ENCODE peak calls at places on chromosome 22, in five cellular contexts. O is heart right ventricle, J is GM12864, M is transverse colon, S is fibroblast of mammary gland. Q is an unnamed sample.

GRCh38 chr22:22450343-22450839 is 58.2 kb downstream of the ZNF280B start:
- DNase-seq in O (peak), M (peak), S (peak), J (peak), Q (peak)

GRCh38 chr22:27853404-27853803 is 51.8 kb upstream of the MN1 start:
- DNase-seq in J (no peak), O (no peak), M (no peak), S (peak), Q (no peak)

GRCh38 chr22:44363214-44363979 is 50.6 kb upstream of the SHISAL1 start:
- DNase-seq in J (no peak), O (peak), M (peak), S (peak), Q (peak)

GRCh38 chr22:44097263-44098020 is 73.3 kb downstream of the PARVB start:
- DNase-seq in J (no peak), O (no peak), M (no peak), S (no peak), Q (no peak)

GRCh38 chr22:50696799-50697561 is 24.4 kb downstream of the SHANK3 start:
- DNase-seq in J (no peak), S (no peak), M (no peak), O (no peak), Q (peak)

GRCh38 chr22:27129266-27129665 is 471.9 kb downstream of the MIAT start:
- DNase-seq in M (no peak), O (no peak), J (no peak), S (peak), Q (no peak)

GRCh38 chr22:27799334-27800249 is 2.0 kb downstream of the MN1 start:
- DNase-seq in J (no peak), M (no peak), O (no peak), S (no peak), Q (peak)

GRCh38 chr22:41256898-41257260 is 16.1 kb upstream of the CHADL start:
- DNase-seq in J (no peak), O (no peak), S (no peak), M (no peak), Q (no peak)

GRCh38 chr22:22851969-22852368 is 35.6 kb upstream of the IGLL5 start:
- DNase-seq in O (no peak), J (no peak), M (no peak), S (no peak), Q (no peak)

GRCh38 chr22:25953276-25953675 is 211.3 kb downstream of the MYO18B start:
- DNase-seq in M (no peak), J (no peak), S (no peak), O (no peak), Q (no peak)

GRCh38 chr22:30561402-30562154 is 12.9 kb downstream of the GAL3ST1 start:
- DNase-seq in M (no peak), S (no peak), J (no peak), O (no peak), Q (no peak)

GRCh38 chr22:26529345-26529744 is 17.1 kb upstream of the TFIP11 start:
- DNase-seq in O (no peak), J (no peak), M (no peak), S (peak), Q (peak)

GRCh38 chr22:36544107-36544620 is 15.2 kb upstream of the EIF3D start:
- DNase-seq in S (peak), M (no peak), O (no peak), J (no peak), Q (no peak)

GRCh38 chr22:44442186-44442465 is 55.9 kb downstream of the RTL6 start:
- DNase-seq in O (no peak), J (no peak), S (no peak), M (no peak), Q (no peak)

GRCh38 chr22:22720201-22720723 is 75.8 kb downstream of the GGTLC2 start:
- DNase-seq in O (no peak), J (peak), S (peak), M (peak), Q (no peak)

GRCh38 chr22:22955866-22956535 is 68.4 kb downstream of the IGLL5 start:
- DNase-seq in S (peak), J (peak), O (peak), M (peak), Q (peak)

GRCh38 chr22:33302049-33302545 is 243.9 kb upstream of the SYN3 start:
- DNase-seq in M (peak), S (peak), O (peak), J (peak), Q (peak)

GRCh38 chr22:26852176-26852575 is 194.8 kb downstream of the MIAT start:
- DNase-seq in S (no peak), M (no peak), O (no peak), J (no peak), Q (no peak)

GRCh38 chr22:48228468-48228867 is 1466.0 kb downstream of the TBC1D22A start:
- DNase-seq in O (no peak), S (no peak), J (no peak), M (no peak), Q (no peak)

GRCh38 chr22:27628891-27629631 is 172.5 kb downstream of the MN1 start:
- DNase-seq in O (no peak), M (no peak), S (no peak), J (no peak), Q (no peak)

GRCh38 chr22:42820075-42820763 is 36.9 kb downstream of the ARFGAP3 start:
- DNase-seq in J (no peak), M (no peak), O (no peak), S (peak), Q (no peak)

GRCh38 chr22:46090631-46091201 is 59.6 kb upstream of the PPARA start:
- DNase-seq in J (no peak), O (no peak), M (no peak), S (peak), Q (peak)

GRCh38 chr22:46090051-46090591 is 60.2 kb upstream of the PPARA start:
- DNase-seq in S (peak), O (peak), J (no peak), M (peak), Q (peak)

GRCh38 chr22:46088541-46089311 is 61.6 kb upstream of the PPARA start:
- DNase-seq in M (no peak), J (no peak), O (peak), S (peak), Q (peak)

GRCh38 chr22:46087816-46088277 is 62.5 kb upstream of the PPARA start:
- DNase-seq in S (peak), O (peak), J (no peak), M (peak), Q (peak)

DNA sequence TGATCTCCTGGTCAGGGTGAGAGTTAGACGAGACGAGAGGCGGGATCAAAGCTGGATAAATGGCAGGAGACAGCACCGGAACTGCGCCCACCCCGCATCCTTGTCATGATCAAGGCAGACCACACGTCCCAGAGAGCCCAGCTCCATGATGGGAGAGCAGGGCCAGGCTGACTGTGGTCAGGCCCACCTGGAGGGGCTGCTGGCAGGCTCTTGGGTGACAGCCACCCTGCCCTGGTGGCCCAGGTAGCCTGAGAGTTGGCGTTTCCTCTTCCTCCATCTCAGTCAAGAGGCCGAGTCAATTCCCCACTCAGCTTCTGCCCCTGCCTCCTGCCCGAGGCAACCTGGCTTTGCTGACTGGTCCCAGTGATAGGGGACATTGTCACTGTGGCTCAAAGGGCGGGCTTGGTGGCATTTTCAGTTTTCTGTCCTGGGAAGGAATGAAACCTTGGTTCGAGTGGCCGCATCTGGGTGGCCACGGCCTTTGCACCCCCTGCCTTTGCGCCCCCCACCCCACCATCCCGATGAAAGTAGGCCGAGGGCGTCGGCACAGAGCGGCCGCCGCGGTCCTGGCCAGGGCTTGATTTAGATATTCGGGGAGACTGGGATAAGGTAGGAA is 60.8 kb upstream of the PPARA start:
- DNase-seq in J (no peak), M (peak), S (no peak), O (no peak), Q (peak)
- H3K4me3 ChIP-seq in J (no peak), M (no peak), S (peak), O (peak), Q (no peak)

DNA sequence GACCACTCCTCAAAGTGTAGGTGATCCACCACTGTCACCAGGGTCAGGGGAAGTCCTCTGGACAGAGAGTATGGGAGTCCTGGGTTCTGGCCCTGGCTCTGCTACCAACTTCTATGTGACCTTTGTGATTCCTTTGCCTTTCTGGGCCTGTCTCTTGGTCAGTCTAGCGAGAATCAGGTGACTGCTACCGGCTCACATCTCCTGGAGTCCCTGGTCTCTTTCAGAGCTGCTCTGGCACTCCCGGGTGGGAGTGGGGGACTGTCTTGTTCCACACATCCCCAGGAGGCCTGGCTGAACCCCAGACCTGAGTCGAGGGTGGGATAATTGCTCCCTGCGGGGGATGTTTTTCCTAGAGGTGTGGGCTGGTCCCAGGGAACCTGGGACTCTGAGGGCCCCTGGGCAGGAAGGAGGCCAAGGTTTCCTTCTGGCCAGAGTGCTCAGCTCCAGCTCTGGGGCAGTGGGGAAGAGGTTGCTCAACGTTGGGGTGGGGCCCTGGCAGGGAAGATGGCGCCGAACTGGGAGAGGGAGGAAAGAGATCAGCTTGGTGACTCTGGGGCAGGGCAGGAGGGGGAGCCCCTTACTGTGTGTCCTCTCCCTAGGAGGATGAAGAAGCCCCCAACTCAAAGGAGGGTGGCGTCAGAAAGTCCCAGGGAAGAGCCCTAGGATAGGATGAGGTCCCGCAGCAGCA is 2.1 kb downstream of the SOX10 start:
- DNase-seq in S (no peak), J (no peak), O (no peak), M (no peak), Q (no peak)
- H3K4me3 ChIP-seq in S (no peak), J (no peak), O (no peak), M (no peak), Q (no peak)

GRCh38 chr22:47030881-47031627 is 268.6 kb downstream of the TBC1D22A start:
- DNase-seq in O (no peak), M (peak), J (no peak), S (peak), Q (no peak)

GRCh38 chr22:47030143-47030641 is 267.7 kb downstream of the TBC1D22A start:
- DNase-seq in O (no peak), S (peak), M (no peak), J (no peak), Q (no peak)

GRCh38 chr22:47029244-47030001 is 267.0 kb downstream of the TBC1D22A start:
- DNase-seq in S (no peak), O (no peak), J (no peak), M (peak), Q (no peak)

GRCh38 chr22:47031628-47031915 is 269.1 kb downstream of the TBC1D22A start:
- DNase-seq in J (no peak), O (no peak), S (no peak), M (no peak), Q (no peak)

DNA sequence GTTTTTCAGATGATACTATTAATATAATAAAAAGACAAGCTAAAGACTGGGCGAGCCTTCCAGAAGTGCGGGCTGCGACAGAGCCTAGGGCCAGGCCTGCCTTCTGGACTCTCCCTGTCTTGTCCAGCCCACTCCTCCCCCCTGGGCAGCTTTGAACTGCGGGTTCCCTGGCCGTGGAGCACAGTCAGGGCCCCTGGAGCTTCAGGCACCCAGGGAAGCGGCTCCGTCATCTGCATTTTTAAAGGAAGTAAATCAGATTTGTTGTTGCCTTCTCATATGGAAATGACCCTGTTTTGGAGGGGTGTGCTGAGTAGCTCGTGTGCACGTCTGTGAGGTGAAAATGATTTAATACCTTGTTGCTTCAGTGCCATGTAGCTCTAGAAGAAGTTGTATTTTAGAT is 265.3 kb downstream of the TBC1D22A start:
- DNase-seq in O (no peak), M (no peak), S (no peak), J (no peak), Q (no peak)
- H3K4me3 ChIP-seq in O (no peak), M (no peak), S (no peak), J (no peak), Q (no peak)

DNA sequence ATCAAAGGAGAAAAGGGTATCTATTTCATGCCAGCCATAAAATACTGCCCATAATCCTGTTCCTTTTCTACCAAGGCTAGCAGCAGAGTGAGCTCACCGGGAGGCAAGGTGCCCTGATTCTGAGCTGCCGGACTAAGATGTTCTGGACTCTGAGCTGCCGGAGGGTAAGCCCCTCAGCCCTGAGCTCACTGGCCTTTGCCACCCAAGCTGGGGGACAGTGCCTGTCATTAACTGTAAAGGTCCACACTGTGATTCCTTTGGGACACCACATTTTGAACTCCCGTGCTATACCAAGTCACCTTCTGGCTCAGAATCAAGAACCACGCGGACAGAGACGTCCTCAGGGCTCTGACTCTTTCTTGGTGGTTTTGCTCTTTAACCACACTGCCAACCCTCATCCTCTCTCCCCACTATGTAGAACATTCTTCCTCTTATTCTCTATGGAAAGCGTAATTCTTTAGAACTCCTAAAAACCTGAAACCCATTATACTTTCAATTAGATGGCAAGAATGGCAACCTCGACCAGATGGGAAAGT is 88.4 kb upstream of the BID start:
- DNase-seq in M (no peak), J (no peak), S (no peak), O (no peak), Q (no peak)
- H3K4me3 ChIP-seq in M (no peak), J (no peak), S (no peak), O (no peak), Q (no peak)

DNA sequence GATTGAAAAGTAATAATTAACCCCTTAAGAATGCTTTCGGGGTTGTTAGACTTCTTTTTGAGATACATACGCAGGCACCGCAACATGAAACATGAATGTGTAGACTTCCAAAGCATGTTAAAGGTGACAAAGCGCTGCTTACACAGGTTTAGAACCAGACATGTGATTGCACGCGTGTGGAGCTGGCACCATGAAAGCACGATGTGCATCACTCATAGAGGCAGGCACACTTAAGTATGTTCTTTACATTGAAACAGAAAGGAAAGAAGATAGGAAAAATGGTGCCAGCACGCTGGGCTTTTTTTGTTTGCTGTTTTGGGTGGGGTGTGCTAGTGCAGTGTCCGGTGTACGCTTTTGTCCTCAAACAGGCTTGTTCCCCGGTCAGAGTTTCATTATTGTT is 83.6 kb upstream of the PPARA start:
- DNase-seq in J (no peak), S (peak), O (no peak), M (peak), Q (peak)
- H3K4me3 ChIP-seq in J (no peak), S (peak), O (peak), M (peak), Q (no peak)

DNA sequence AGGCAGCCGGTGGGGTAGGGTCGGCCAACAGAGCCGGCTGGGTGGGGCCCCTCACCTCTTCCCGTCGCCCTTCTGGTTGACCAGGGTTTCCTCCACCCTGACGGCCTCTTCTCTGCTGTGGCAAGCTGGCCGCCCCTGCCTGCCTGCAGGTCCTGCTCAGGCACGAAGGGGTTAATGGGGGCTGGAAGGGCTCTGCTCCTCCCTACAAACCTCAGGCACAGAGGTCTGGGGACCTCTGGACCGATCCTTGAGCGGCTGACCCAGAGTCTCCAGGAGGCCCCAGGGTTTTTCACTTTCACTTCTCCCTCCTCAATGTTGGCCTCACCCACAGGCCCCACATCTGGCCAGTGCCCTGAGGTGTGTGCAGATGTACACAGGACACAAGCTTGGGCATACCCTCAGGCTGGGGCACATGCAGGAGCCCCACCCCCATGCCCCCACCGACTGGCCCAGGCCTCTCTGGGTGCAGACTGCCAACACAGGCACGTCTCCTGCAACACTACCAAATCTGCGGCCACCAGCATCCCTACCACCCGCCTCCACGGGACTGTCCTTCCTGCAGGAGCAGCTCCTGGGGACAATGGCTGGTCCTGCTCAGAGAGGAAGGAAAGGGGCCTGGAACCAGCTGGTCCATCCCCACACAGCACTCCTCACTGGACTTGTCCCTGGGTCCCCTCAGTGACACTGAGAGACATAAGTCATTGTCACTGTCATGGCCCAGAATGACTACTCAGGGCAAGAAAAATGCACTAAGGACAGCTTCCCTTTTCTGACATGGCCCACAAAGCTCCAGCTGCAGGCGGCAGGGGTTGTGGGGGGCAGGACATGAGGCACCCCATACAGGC is 3.2 kb upstream of the TBX1 start:
- DNase-seq in J (no peak), S (no peak), O (no peak), M (peak), Q (no peak)
- H3K4me3 ChIP-seq in J (no peak), S (no peak), O (peak), M (no peak), Q (no peak)

Q was measured in body of pancreas.